ENCODE peak calls at places on chromosomes 5 and 9, in ten cellular contexts. K, J, U, C, D, G, X, T, E and Y are unnamed samples.
A peak's percentile ranks its signal among the peaks of the same experiment; 100 is the strongest.

GRCh38 chr9:83047839-83048775 is 14.8 kb downstream of the RASEF start:
- DNase-seq in C (no peak), D (peak; percentile 46), E (no peak), X (no peak), T (peak; percentile 76), J (no peak), K (peak; percentile 50), U (no peak), G (peak; percentile 75), Y (no peak)

GRCh38 chr9:130208600-130209347 is 36.6 kb downstream of the NCS1 start:
- DNase-seq in J (no peak), T (no peak), X (no peak), E (no peak), D (no peak), C (no peak), K (no peak), G (no peak), U (no peak), Y (no peak)

GRCh38 chr9:8845376-8845775 is 1045.8 kb upstream of the DMAC1 start:
- DNase-seq in J (no peak), D (no peak), G (no peak), T (no peak), X (no peak), E (no peak), K (no peak), C (no peak), U (no peak), Y (no peak)

GRCh38 chr5:170537451-170538095 is 33.8 kb downstream of the KCNIP1 start:
- DNase-seq in E (no peak), K (no peak), X (no peak), G (no peak), C (no peak), J (no peak), D (no peak), T (no peak), U (no peak), Y (no peak)

GRCh38 chr9:111599948-111600343 is 499 bp upstream of the PTGR1 start:
- DNase-seq in G (no peak), T (no peak), K (no peak), J (no peak), D (no peak), C (no peak), U (no peak), X (no peak), E (no peak), Y (no peak)

GRCh38 chr5:147507480-147508126 is 2.3 kb downstream of the DPYSL3 start:
- DNase-seq in C (no peak), T (peak; percentile 67), K (peak; percentile 51), E (no peak), D (no peak), X (peak; percentile 52), J (no peak), U (no peak), G (peak; percentile 21), Y (no peak)

GRCh38 chr5:133930061-133930823 is 38.2 kb downstream of the C5orf15 start:
- DNase-seq in X (peak; percentile 35), G (no peak), T (peak; percentile 59), J (no peak), E (peak; percentile 64), D (no peak), K (peak; percentile 73), C (no peak), U (no peak), Y (peak; percentile 71)

GRCh38 chr5:17441351-17441750 is 56.7 kb upstream of the TAF11L2 start:
- DNase-seq in X (no peak), J (no peak), K (no peak), G (peak; percentile 50), D (no peak), U (no peak), C (peak; percentile 82), E (no peak), T (peak; percentile 21), Y (no peak)

GRCh38 chr5:154793599-154794524 is 38.7 kb downstream of the LARP1 start:
- DNase-seq in G (no peak), U (no peak), T (peak; percentile 48), C (peak; percentile 20), X (no peak), D (no peak), K (no peak), J (no peak), E (no peak), Y (no peak)

GRCh38 chr9:23643656-23644258 is 182.3 kb downstream of the ELAVL2 start:
- DNase-seq in D (no peak), U (no peak), E (no peak), K (no peak), T (no peak), J (no peak), X (no peak), G (peak; percentile 41), C (no peak), Y (no peak)

DNA sequence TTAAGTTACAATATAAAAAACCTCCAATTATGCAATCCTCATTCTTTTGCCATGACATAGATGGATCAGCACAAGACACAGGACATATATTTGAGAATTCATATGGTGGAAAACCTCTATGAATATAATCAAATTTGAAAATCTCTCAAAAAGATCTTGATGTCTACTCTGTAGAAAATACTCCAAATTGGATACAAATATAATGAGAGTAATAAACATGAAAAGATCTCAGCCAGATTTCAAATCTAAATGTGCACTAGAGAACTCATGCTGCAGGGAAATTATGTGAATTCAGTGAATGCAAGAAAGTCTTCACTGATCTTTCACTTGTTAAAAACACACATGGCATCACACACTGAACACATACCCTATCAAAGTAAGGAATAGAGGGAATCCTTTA is 13.8 kb downstream of the PCDHB15 start:
- DNase-seq in E (no peak), J (no peak), U (no peak), C (no peak), D (no peak), T (no peak), X (no peak), K (no peak), G (no peak), Y (no peak)
- H3K9me3 ChIP-seq in E (peaks cover 36% of the 10 kb centered on the region), J (peaks cover 15% of the 10 kb centered on the region), U (peaks cover 98% of the 10 kb centered on the region), C (peaks cover 29% of the 10 kb centered on the region), D (peaks cover 100% of the 10 kb centered on the region), T (peaks cover 8% of the 10 kb centered on the region), X (peaks cover 32% of the 10 kb centered on the region), K (peaks cover 51% of the 10 kb centered on the region), G (peaks cover 31% of the 10 kb centered on the region), Y (peaks cover 80% of the 10 kb centered on the region)

DNA sequence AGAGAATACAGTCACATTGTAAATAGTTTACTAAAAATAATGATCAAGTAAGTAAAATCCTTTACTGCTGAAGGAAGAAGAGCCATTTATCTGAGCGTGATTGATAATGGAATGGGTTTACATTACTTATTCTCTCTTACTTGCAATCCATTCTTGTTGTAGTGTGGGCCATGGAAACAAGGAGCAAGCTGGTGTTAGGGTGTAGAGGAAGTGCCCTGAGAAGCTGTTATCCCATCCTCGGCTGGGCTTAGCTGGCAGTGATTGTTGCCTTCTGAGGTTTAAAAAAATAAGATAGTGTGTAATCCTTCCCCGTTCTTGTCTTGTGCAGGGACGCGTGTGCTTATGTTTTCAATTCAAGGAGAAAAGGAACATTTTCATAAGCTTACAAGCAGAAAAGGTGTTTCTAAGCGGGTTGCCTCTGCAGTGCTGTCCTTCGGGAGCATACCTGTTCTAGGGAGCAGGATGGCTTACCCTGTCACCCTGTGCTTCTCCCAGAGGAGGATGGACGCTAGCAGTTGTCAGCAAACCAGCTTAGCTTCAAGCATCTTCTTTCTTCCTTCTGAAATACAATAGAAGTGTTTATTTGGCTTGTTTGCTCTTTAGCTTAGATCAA is 188.3 kb downstream of the ARHGEF28 start:
- DNase-seq in X (no peak), G (no peak), D (no peak), C (no peak), U (no peak), T (no peak), J (no peak), E (no peak), K (no peak), Y (no peak)
- H3K4me3 ChIP-seq in X (no peak overlapping the region), G (no peak overlapping the region), D (peak overlapping the region; percentile 34), C (no peak overlapping the region), U (peak overlapping the region; percentile 34), T (no peak overlapping the region), J (no peak overlapping the region), E (no peak overlapping the region), K (peak overlapping the region; percentile 42), Y (no peak overlapping the region)

DNA sequence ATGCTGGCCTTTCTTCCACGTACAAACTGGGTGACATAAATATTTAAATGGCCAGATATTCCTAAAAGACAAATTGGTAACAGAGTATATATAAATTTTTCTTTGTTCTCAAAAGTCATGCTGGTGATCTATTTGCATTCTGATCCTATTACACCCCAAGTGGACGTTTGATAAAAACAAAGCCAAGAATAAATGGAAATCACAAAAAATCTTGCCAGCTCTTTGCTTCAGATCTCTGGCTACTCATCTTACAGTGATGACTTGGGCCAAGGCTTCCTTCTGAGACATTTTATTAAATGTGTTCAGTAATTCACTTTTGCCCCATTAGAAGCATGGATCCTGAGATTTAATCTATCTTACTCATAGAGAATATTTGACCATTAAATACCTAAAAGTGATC is 444.3 kb upstream of the PIK3R1 start:
- DNase-seq in X (no peak), U (no peak), T (no peak), C (no peak), D (no peak), J (no peak), G (no peak), K (no peak), E (no peak), Y (no peak)
- H3K27ac ChIP-seq in X (no peak overlapping the region), U (no peak overlapping the region), T (no peak overlapping the region), C (no peak overlapping the region), D (peak overlapping the region; percentile 2), J (no peak overlapping the region), G (no peak overlapping the region), K (no peak overlapping the region), E (no peak overlapping the region), Y (no peak overlapping the region)

GRCh38 chr5:80764786-80765185 is 110.0 kb upstream of the DHFR start:
- DNase-seq in G (no peak), J (no peak), T (no peak), E (no peak), X (no peak), D (no peak), U (no peak), K (no peak), C (no peak), Y (no peak)

GRCh38 chr5:80763873-80764647 is 109.3 kb upstream of the DHFR start:
- DNase-seq in U (no peak), E (no peak), J (no peak), G (peak; percentile 11), D (no peak), X (no peak), T (no peak), K (no peak), C (no peak), Y (no peak)

GRCh38 chr5:80761966-80762365 is 107.2 kb upstream of the DHFR start:
- DNase-seq in J (no peak), D (no peak), C (no peak), T (no peak), U (no peak), G (peak; percentile 14), K (no peak), E (no peak), X (no peak), Y (no peak)

GRCh38 chr5:80762573-80762972 is 107.8 kb upstream of the DHFR start:
- DNase-seq in T (no peak), D (no peak), E (no peak), G (no peak), X (no peak), U (no peak), C (no peak), J (no peak), K (no peak), Y (no peak)

DNA sequence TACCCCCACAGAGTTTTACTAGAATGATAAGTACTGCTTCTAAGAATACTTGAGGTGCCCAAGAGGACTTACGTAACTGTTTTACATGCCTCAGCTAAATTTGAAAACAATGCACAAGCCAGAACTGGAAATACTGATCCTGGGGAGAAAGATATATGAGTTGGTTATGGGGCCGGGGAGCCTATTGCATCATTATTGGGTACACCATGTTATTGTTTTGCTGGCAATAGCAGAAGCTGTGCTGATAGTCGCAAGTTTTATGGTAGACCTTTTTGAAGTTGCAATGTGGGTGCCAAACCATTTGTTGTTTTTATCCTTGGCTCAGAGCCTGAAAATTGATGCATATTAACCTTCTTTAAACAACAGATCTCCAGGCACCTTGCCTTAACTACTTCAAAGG is 108.4 kb upstream of the DHFR start:
- DNase-seq in E (no peak), K (no peak), G (no peak), X (no peak), D (no peak), T (peak; percentile 20), J (no peak), C (no peak), U (no peak), Y (no peak)
- H3K9me3 ChIP-seq in E (no peaks in the 10 kb centered on the region), K (no peaks in the 10 kb centered on the region), G (no peaks in the 10 kb centered on the region), X (no peaks in the 10 kb centered on the region), D (no peaks in the 10 kb centered on the region), T (no peaks in the 10 kb centered on the region), J (no peaks in the 10 kb centered on the region), C (no peaks in the 10 kb centered on the region), U (no peaks in the 10 kb centered on the region), Y (no peaks in the 10 kb centered on the region)